ENCODE peak calls at places on chromosomes 5 and 9, in nine cellular contexts. K is GM23248; R is H1; O is body of pancreas; F is HCT116; C is colonic mucosa; E is stomach; S is CD8-positive, alpha-beta T cell; W is upper lobe of right lung. I is an unnamed sample. For H3K36me3 and H3K27me3, the result is how much of the 10 kb centered on the place peaks cover.

GRCh38 chr9:92066131-92066530 is 49.1 kb downstream of the SPTLC1 start:
- DNase-seq in K (no peak), R (no peak), S (no peak), O (no peak), C (no peak), W (no peak), F (no peak), E (no peak), I (no peak)

GRCh38 chr5:159730285-159730684 is 186.0 kb upstream of the ADRA1B start:
- DNase-seq in W (no peak), C (no peak), E (no peak), O (no peak), F (no peak), S (no peak), R (no peak), K (no peak), I (no peak)

GRCh38 chr5:107915413-107915812 is 244.7 kb upstream of the EFNA5 start:
- DNase-seq in E (no peak), K (peak), F (no peak), S (no peak), R (no peak), C (no peak), O (no peak), W (no peak), I (no peak)

GRCh38 chr9:34869390-34869789 is 88.7 kb upstream of the PHF24 start:
- DNase-seq in K (peak), R (no peak), E (no peak), S (no peak), F (peak), C (no peak), W (no peak), O (no peak), I (no peak)

GRCh38 chr9:126489604-126490593 is 123.8 kb upstream of the LMX1B start:
- DNase-seq in O (no peak), E (no peak), R (no peak), S (no peak), C (no peak), F (no peak), K (no peak), W (no peak), I (no peak)

GRCh38 chr5:150642567-150642927 is 2.1 kb downstream of the SYNPO start:
- DNase-seq in F (peak), S (no peak), C (peak), O (peak), K (peak), W (peak), R (no peak), E (peak), I (no peak)

GRCh38 chr5:10779592-10779991 is 18.6 kb upstream of the DAP start:
- DNase-seq in O (no peak), F (no peak), W (no peak), K (no peak), E (no peak), R (no peak), S (no peak), C (no peak), I (no peak)

GRCh38 chr5:151719228-151719861 is 32.6 kb upstream of the SPARC start:
- DNase-seq in F (no peak), S (no peak), O (no peak), W (no peak), R (peak), K (peak), E (no peak), C (peak), I (no peak)

GRCh38 chr9:3963266-3964019 is 336.4 kb downstream of the GLIS3 start:
- DNase-seq in S (no peak), W (no peak), K (peak), O (peak), R (no peak), C (peak), E (peak), F (no peak), I (no peak)

GRCh38 chr9:70479880-70480291 is 65.4 kb upstream of the KLF9 start:
- DNase-seq in S (no peak), R (no peak), O (peak), W (no peak), C (peak), K (peak), F (no peak), E (peak), I (no peak)

GRCh38 chr9:37761511-37761910 is 7.9 kb downstream of the TRMT10B start:
- DNase-seq in E (no peak), O (no peak), S (no peak), R (no peak), K (peak), F (no peak), C (no peak), W (no peak), I (no peak)

GRCh38 chr5:18465833-18466681 is 831.8 kb downstream of the TAF11L14 start:
- DNase-seq in E (peak), W (no peak), O (peak), K (peak), R (peak), F (no peak), S (no peak), C (peak), I (peak)

GRCh38 chr5:81755320-81755719 is 4.4 kb upstream of the SSBP2 start:
- DNase-seq in C (no peak), W (no peak), R (no peak), K (peak), E (peak), F (peak), O (peak), S (no peak), I (peak)

GRCh38 chr5:174084691-174085154 is 39.2 kb downstream of the NSG2 start:
- DNase-seq in O (no peak), R (no peak), E (no peak), S (no peak), K (no peak), C (no peak), W (no peak), F (no peak), I (no peak)

GRCh38 chr5:41338276-41338675 is 124.9 kb upstream of the C6 start:
- DNase-seq in K (no peak), O (no peak), E (no peak), R (no peak), F (no peak), C (no peak), S (no peak), W (no peak), I (no peak)

GRCh38 chr9:87725900-87726709 is at the start of gene CTSL:
- DNase-seq in K (peak), C (peak), E (peak), W (peak), O (peak), F (peak), R (peak), S (peak), I (peak)

GRCh38 chr9:88322906-88323566 is 65.2 kb upstream of the SPIN1 start:
- DNase-seq in R (no peak), K (peak), F (no peak), O (peak), W (peak), S (peak), C (peak), E (no peak), I (no peak)

GRCh38 chr5:7926296-7926695 is 57.3 kb downstream of the MTRR start:
- DNase-seq in O (no peak), C (no peak), W (no peak), S (no peak), R (no peak), F (no peak), E (no peak), K (peak), I (no peak)

GRCh38 chr5:116681334-116682013 is 106.9 kb upstream of the SEMA6A start:
- DNase-seq in E (no peak), K (no peak), W (no peak), O (no peak), S (no peak), C (no peak), R (no peak), F (no peak), I (no peak)

GRCh38 chr9:35790385-35791291 is 753 bp upstream of the NPR2 start:
- DNase-seq in W (no peak), C (peak), R (peak), S (peak), F (no peak), O (peak), K (peak), E (peak), I (peak)

GRCh38 chr5:120615967-120616645 is 152.0 kb downstream of the PRR16 start:
- DNase-seq in E (no peak), W (no peak), R (no peak), K (peak), S (no peak), O (no peak), C (no peak), F (no peak), I (peak)

GRCh38 chr5:111063709-111064322 is 7.7 kb upstream of the TSLP start:
- DNase-seq in K (no peak), F (peak), E (no peak), O (no peak), R (no peak), S (no peak), C (no peak), W (no peak), I (no peak)

GRCh38 chr9:131640438-131641181 is 95.3 kb downstream of the PRRT1B start:
- DNase-seq in R (no peak), E (no peak), C (no peak), K (peak), W (no peak), F (no peak), O (no peak), S (no peak), I (no peak)

GRCh38 chr9:20363233-20363632 is 259.1 kb downstream of the MLLT3 start:
- DNase-seq in W (no peak), E (no peak), C (no peak), F (no peak), O (no peak), R (no peak), S (no peak), K (no peak), I (no peak)

GRCh38 chr9:101481296-101481695 is 45.7 kb upstream of the ALDOB start:
- DNase-seq in E (no peak), R (no peak), S (no peak), K (peak), W (no peak), F (no peak), O (no peak), C (no peak), I (no peak)

GRCh38 chr9:131891578-131891977 is 151.7 kb upstream of the RAPGEF1 start:
- DNase-seq in C (no peak), O (no peak), K (no peak), E (no peak), W (no peak), S (no peak), R (no peak), F (no peak), I (no peak)

GRCh38 chr5:149434162-149435014 is 55.3 kb upstream of the IL17B start:
- DNase-seq in W (no peak), S (peak), E (peak), O (peak), K (peak), R (peak), F (no peak), C (peak), I (no peak)

GRCh38 chr5:175693746-175694145 is 35.9 kb downstream of the HRH2 start:
- DNase-seq in S (no peak), R (no peak), W (no peak), C (no peak), F (no peak), K (no peak), O (no peak), E (no peak), I (no peak)

GRCh38 chr5:74288448-74289109 is 351.9 kb downstream of the ENC1 start:
- DNase-seq in C (no peak), O (peak), R (no peak), F (no peak), E (no peak), S (no peak), W (no peak), K (no peak), I (no peak)

GRCh38 chr5:69494481-69494880 is 1.9 kb downstream of the OCLN start:
- DNase-seq in O (no peak), S (no peak), K (no peak), W (no peak), C (no peak), E (no peak), F (no peak), R (no peak), I (no peak)

GRCh38 chr9:22124263-22125011 is 115.3 kb upstream of the CDKN2B start:
- DNase-seq in S (no peak), C (peak), F (no peak), E (peak), O (peak), R (no peak), K (no peak), W (no peak), I (no peak)

GRCh38 chr5:117982691-117983090 is 1005.7 kb downstream of the DTWD2 start:
- DNase-seq in F (no peak), O (no peak), R (no peak), S (no peak), W (no peak), K (no peak), E (no peak), C (no peak), I (no peak)

GRCh38 chr5:2749514-2750025 is 1.9 kb downstream of the IRX2 start:
- DNase-seq in R (no peak), W (no peak), F (no peak), C (no peak), E (no peak), K (peak), S (no peak), O (no peak), I (no peak)

GRCh38 chr5:29307498-29307897 is 1886.0 kb upstream of the CDH6 start:
- DNase-seq in E (no peak), C (no peak), R (no peak), S (no peak), K (no peak), O (no peak), F (no peak), W (no peak), I (no peak)

GRCh38 chr9:33159760-33160127 is 7.4 kb downstream of the B4GALT1 start:
- DNase-seq in S (peak), W (peak), R (no peak), K (peak), C (peak), O (peak), E (peak), F (no peak), I (no peak)

DNA sequence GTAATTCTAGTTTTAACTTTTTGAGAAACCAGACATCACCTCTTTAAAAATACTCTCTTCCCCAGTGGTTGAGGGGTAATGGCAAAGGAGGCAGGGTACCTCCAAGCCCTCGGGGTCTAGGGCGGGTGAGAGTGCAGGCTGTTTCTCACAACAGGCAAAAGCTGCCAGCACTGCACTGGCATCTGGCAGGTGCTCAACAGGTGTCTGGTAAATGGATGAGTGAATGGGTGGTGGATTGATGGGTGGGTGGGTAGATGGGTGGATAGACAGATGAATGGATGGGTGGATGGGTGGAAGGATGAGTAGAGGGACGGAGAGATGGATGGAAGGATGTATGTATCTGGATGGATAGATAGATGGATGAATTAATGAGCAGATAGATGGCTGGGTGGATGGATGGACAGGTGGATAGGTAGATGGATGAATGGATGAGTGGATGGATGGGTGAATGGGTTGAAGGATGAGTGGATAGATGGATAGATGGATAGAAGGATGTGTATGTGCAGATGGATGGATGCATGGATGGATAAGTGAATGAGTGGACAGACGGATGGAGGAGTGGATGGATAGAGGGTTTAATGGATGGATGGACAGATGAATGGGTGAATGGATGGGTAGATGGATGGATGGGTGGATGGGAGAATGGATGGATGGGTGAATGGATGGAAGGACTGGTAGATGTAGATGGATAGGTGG is 84.6 kb downstream of the COL5A1 start:
- DNase-seq in O (no peak), K (no peak), W (no peak), F (no peak), R (no peak), C (no peak), S (no peak), E (no peak), I (no peak)
- H3K36me3 ChIP-seq in O (under half), K (under half), W (under half), F (under half), R (under half), C (under half), S (under half), E (under half), I (under half)

GRCh38 chr5:176697267-176697928 is 50.1 kb downstream of the TSPAN17 start:
- DNase-seq in E (no peak), O (no peak), W (no peak), R (no peak), C (no peak), F (no peak), K (no peak), S (no peak), I (no peak)

GRCh38 chr5:176702952-176703641 is 55.8 kb downstream of the TSPAN17 start:
- DNase-seq in R (no peak), C (no peak), W (no peak), S (no peak), K (no peak), E (no peak), O (no peak), F (no peak), I (no peak)

GRCh38 chr5:176704355-176704754 is 57.1 kb downstream of the TSPAN17 start:
- DNase-seq in F (no peak), O (no peak), C (no peak), E (no peak), S (no peak), W (no peak), R (no peak), K (no peak), I (no peak)

GRCh38 chr5:176697929-176698520 is 50.7 kb downstream of the TSPAN17 start:
- DNase-seq in S (no peak), O (no peak), K (no peak), F (no peak), C (no peak), R (no peak), W (no peak), E (no peak), I (no peak)

DNA sequence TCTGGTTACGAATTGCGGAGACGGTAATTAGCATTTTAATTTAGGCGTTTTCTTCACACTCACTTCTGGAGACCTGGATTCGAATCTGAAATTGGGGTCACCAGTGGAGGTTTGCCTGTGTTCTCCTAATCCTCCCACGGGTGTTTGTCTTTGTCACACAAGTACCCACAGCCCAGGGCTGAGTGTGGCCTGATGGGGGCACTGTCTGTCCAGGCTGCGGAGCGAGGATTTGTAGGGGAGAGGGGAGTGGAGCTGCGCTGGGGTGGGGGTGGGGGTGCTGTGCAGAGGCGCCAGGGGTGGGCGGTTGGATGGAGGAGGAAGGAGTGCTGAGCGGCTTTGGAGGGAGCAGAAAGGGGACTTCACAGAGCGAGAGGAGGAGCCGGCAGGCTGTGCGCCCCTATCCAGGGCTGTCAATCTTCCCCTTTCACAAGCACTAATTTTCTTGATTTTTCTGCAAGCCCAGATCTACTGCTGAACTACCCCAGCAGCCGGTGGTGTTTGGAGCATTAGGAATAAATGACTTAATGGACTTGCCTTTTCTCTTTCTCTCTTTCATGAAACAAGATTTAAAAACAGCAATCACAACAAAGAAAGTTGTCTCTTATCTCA is 53.1 kb downstream of the TSPAN17 start:
- DNase-seq in K (no peak), F (no peak), O (no peak), S (no peak), E (no peak), C (no peak), W (no peak), R (peak), I (no peak)
- H3K27me3 ChIP-seq in K (under half), F (under half), O (under half), S (under half), E (under half), C (under half), W (half or more), R (under half), I (under half)

GRCh38 chr5:14464101-14464500 is 117.5 kb upstream of the OTULINL start:
- DNase-seq in R (no peak), F (no peak), W (no peak), C (no peak), S (no peak), E (no peak), O (no peak), K (peak), I (no peak)

GRCh38 chr5:14463629-14464028 is 118.0 kb upstream of the OTULINL start:
- DNase-seq in K (peak), O (no peak), E (no peak), S (no peak), W (no peak), F (no peak), C (peak), R (no peak), I (no peak)

GRCh38 chr5:14464661-14465060 is 116.9 kb upstream of the OTULINL start:
- DNase-seq in F (no peak), K (no peak), S (no peak), W (no peak), R (no peak), C (no peak), E (no peak), O (no peak), I (no peak)

GRCh38 chr5:14460844-14461398 is 120.7 kb upstream of the OTULINL start:
- DNase-seq in S (no peak), C (no peak), E (no peak), K (no peak), R (no peak), O (no peak), W (no peak), F (no peak), I (no peak)

GRCh38 chr5:14462681-14463080 is 118.9 kb upstream of the OTULINL start:
- DNase-seq in K (no peak), W (no peak), C (no peak), S (no peak), E (no peak), O (no peak), R (no peak), F (no peak), I (no peak)
- H3K36me3 ChIP-seq in K (half or more), W (half or more), C (under half), S (under half), E (half or more), O (under half), R (under half), F (under half), I (under half)

GRCh38 chr5:95283761-95284511 is 958 bp downstream of the MCTP1 start:
- DNase-seq in R (peak), S (peak), F (no peak), O (peak), W (peak), K (peak), E (peak), C (peak), I (no peak)

GRCh38 chr5:95280692-95281091 is 4.2 kb downstream of the MCTP1 start:
- DNase-seq in C (no peak), R (no peak), E (no peak), K (no peak), O (no peak), F (no peak), W (no peak), S (no peak), I (no peak)

GRCh38 chr5:95284512-95285405 is at the start of gene MCTP1:
- DNase-seq in R (peak), S (no peak), K (peak), F (no peak), W (peak), O (peak), C (no peak), E (peak), I (no peak)

GRCh38 chr5:95283022-95283615 is 1.8 kb downstream of the MCTP1 start:
- DNase-seq in S (no peak), F (no peak), W (no peak), E (no peak), R (no peak), C (no peak), O (no peak), K (no peak), I (no peak)

GRCh38 chr5:95281211-95281610 is 3.7 kb downstream of the MCTP1 start:
- DNase-seq in O (no peak), C (no peak), S (no peak), R (no peak), K (peak), W (no peak), E (no peak), F (peak), I (peak)
- H3K27me3 ChIP-seq in O (under half), C (under half), S (under half), R (under half), K (half or more), W (under half), E (under half), F (under half), I (under half)

I was measured in iPS DF 6.9.